ENCODE peak calls at places on chromosome 14, in seven cellular contexts. One of them, this sample, is unnamed.

GRCh38 chr14:31224808-31225207 is 17.2 kb upstream of the HECTD1 start:
- DNase-seq in CD8-positive, alpha-beta memory T cell: no peak
- DNase-seq in NCI-H146: no peak
- DNase-seq in fibroblast of the conjunctiva: no peak
- DNase-seq in nephron progenitor cell: no peak
- DNase-seq in activated CD4-positive, CD25-positive, alpha-beta regulatory T cell: no peak
- DNase-seq in progenitor cell of endocrine pancreas: no peak
- DNase-seq in this sample: no peak

GRCh38 chr14:61470261-61470953 is 149.0 kb downstream of the PRKCH start:
- DNase-seq in nephron progenitor cell: peak
- DNase-seq in CD8-positive, alpha-beta memory T cell: no peak
- DNase-seq in fibroblast of the conjunctiva: peak
- DNase-seq in NCI-H146: no peak
- DNase-seq in progenitor cell of endocrine pancreas: no peak
- DNase-seq in activated CD4-positive, CD25-positive, alpha-beta regulatory T cell: no peak
- DNase-seq in this sample: no peak

GRCh38 chr14:101665478-101666078 is 95.9 kb upstream of the PPP2R5C start:
- DNase-seq in activated CD4-positive, CD25-positive, alpha-beta regulatory T cell: no peak
- DNase-seq in NCI-H146: peak
- DNase-seq in fibroblast of the conjunctiva: peak
- DNase-seq in progenitor cell of endocrine pancreas: peak
- DNase-seq in CD8-positive, alpha-beta memory T cell: no peak
- DNase-seq in nephron progenitor cell: peak
- DNase-seq in this sample: peak

GRCh38 chr14:82710257-82710841 is 1176.7 kb upstream of the SEL1L start:
- DNase-seq in activated CD4-positive, CD25-positive, alpha-beta regulatory T cell: no peak
- DNase-seq in fibroblast of the conjunctiva: peak
- DNase-seq in NCI-H146: peak
- DNase-seq in CD8-positive, alpha-beta memory T cell: no peak
- DNase-seq in nephron progenitor cell: peak
- DNase-seq in progenitor cell of endocrine pancreas: peak
- DNase-seq in this sample: peak

GRCh38 chr14:100714205-100714781 is 12.4 kb upstream of the DLK1 start:
- DNase-seq in nephron progenitor cell: no peak
- DNase-seq in CD8-positive, alpha-beta memory T cell: no peak
- DNase-seq in activated CD4-positive, CD25-positive, alpha-beta regulatory T cell: no peak
- DNase-seq in progenitor cell of endocrine pancreas: no peak
- DNase-seq in fibroblast of the conjunctiva: no peak
- DNase-seq in NCI-H146: no peak
- DNase-seq in this sample: no peak

GRCh38 chr14:99274346-99275221 is 2.6 kb upstream of the BCL11B start:
- DNase-seq in nephron progenitor cell: peak
- DNase-seq in activated CD4-positive, CD25-positive, alpha-beta regulatory T cell: no peak
- DNase-seq in progenitor cell of endocrine pancreas: peak
- DNase-seq in fibroblast of the conjunctiva: peak
- DNase-seq in NCI-H146: peak
- DNase-seq in CD8-positive, alpha-beta memory T cell: peak
- DNase-seq in this sample: peak

GRCh38 chr14:84085493-84085892 is 1444.5 kb upstream of the FLRT2 start:
- DNase-seq in fibroblast of the conjunctiva: peak
- DNase-seq in activated CD4-positive, CD25-positive, alpha-beta regulatory T cell: no peak
- DNase-seq in progenitor cell of endocrine pancreas: no peak
- DNase-seq in CD8-positive, alpha-beta memory T cell: no peak
- DNase-seq in NCI-H146: no peak
- DNase-seq in nephron progenitor cell: no peak
- DNase-seq in this sample: no peak

GRCh38 chr14:96852823-96853422 is 55.7 kb downstream of the VRK1 start:
- DNase-seq in CD8-positive, alpha-beta memory T cell: no peak
- DNase-seq in NCI-H146: peak
- DNase-seq in nephron progenitor cell: peak
- DNase-seq in fibroblast of the conjunctiva: peak
- DNase-seq in activated CD4-positive, CD25-positive, alpha-beta regulatory T cell: no peak
- DNase-seq in progenitor cell of endocrine pancreas: no peak
- DNase-seq in this sample: peak